ENCODE peak calls at places on chromosomes 13 and 19, in four cellular contexts. T, U, N and E are unnamed samples.

GRCh38 chr19:40369797-40370196 is 20.2 kb downstream of the HIPK4 start:
- DNase-seq in U (no peak), T (no peak), N (no peak), E (no peak)

GRCh38 chr19:13077233-13077632 is 25.4 kb downstream of the LYL1 start:
- DNase-seq in N (no peak), T (no peak), U (peak; percentile 73), E (no peak)

GRCh38 chr19:18156841-18157464 is 4.0 kb downstream of the PIK3R2 start:
- DNase-seq in U (peak; percentile 59), T (no peak), N (peak; percentile 61), E (no peak)

GRCh38 chr19:35017507-35017906 is 12.8 kb upstream of the SCN1B start:
- DNase-seq in N (no peak), T (no peak), U (peak; percentile 12), E (no peak)

GRCh38 chr13:113052971-113053370 is 52.6 kb upstream of the F7 start:
- DNase-seq in U (no peak), N (no peak), T (no peak), E (no peak)

GRCh38 chr13:24664726-24665409 is 15.3 kb upstream of the ATP12A start:
- DNase-seq in T (no peak), N (no peak), U (no peak), E (no peak)

GRCh38 chr13:90185734-90186133 is 1161.8 kb upstream of the MIR17HG start:
- DNase-seq in N (no peak), T (no peak), U (no peak), E (no peak)

GRCh38 chr13:73428137-73428536 is 369.3 kb downstream of the KLF5 start:
- DNase-seq in T (no peak), U (no peak), N (no peak), E (no peak)

GRCh38 chr19:2477141-2477710 is 1.3 kb downstream of the GADD45B start:
- DNase-seq in T (peak; percentile 56), U (no peak), N (no peak), E (no peak)

GRCh38 chr19:35179830-35180229 is 25.3 kb downstream of the FXYD5 start:
- DNase-seq in U (no peak), T (no peak), N (no peak), E (no peak)

GRCh38 chr19:7386308-7386707 is 37.6 kb downstream of the ARHGEF18 start:
- DNase-seq in N (no peak), U (no peak), T (peak; percentile 33), E (no peak)

GRCh38 chr13:88526186-88526852 is 855.1 kb downstream of the SLITRK5 start:
- DNase-seq in T (no peak), U (no peak), N (no peak), E (no peak)

GRCh38 chr13:99434258-99434788 is 66.9 kb upstream of the TM9SF2 start:
- DNase-seq in U (no peak), N (no peak), T (peak; percentile 87), E (peak; percentile 94)

GRCh38 chr19:10896851-10897526 is 25.6 kb downstream of the CARM1 start:
- DNase-seq in T (no peak), U (no peak), N (no peak), E (no peak)

GRCh38 chr19:39428309-39429112 is 7.2 kb downstream of the RPS16 start:
- DNase-seq in U (no peak), T (no peak), N (no peak), E (no peak)

GRCh38 chr13:73000027-73000674 is 58.7 kb upstream of the KLF5 start:
- DNase-seq in T (no peak), U (peak; percentile 0), N (peak; percentile 63), E (no peak)

GRCh38 chr19:44574201-44574950 is 39.0 kb upstream of the IGSF23 start:
- DNase-seq in N (no peak), U (no peak), T (no peak), E (no peak)

GRCh38 chr19:33376423-33376822 is 2.9 kb downstream of the CEBPG start:
- DNase-seq in T (peak; percentile 11), N (peak; percentile 73), U (no peak), E (no peak)

GRCh38 chr19:55372316-55373081 is 2.2 kb upstream of the IL11 start:
- DNase-seq in U (no peak), T (peak; percentile 66), N (no peak), E (no peak)

GRCh38 chr13:99191336-99191899 is 9.2 kb upstream of the UBAC2 start:
- DNase-seq in N (no peak), T (no peak), U (no peak), E (no peak)

GRCh38 chr13:42394361-42395065 is 122.6 kb downstream of the AKAP11 start:
- DNase-seq in U (no peak), T (peak; percentile 50), N (no peak), E (no peak)

GRCh38 chr13:111957913-111958450 is 109.0 kb upstream of the SOX1 start:
- DNase-seq in T (no peak), N (no peak), U (no peak), E (no peak)

GRCh38 chr13:51944428-51944827 is 66.8 kb downstream of the ATP7B start:
- DNase-seq in T (no peak), U (no peak), N (no peak), E (no peak)

GRCh38 chr13:24075137-24075975 is 85.2 kb upstream of the SPATA13 start:
- DNase-seq in T (no peak), U (no peak), N (no peak), E (no peak)

GRCh38 chr13:102726430-102726829 is 31.6 kb upstream of the METTL21C start:
- DNase-seq in N (no peak), T (no peak), U (no peak), E (no peak)

GRCh38 chr13:52414963-52415362 is 9.0 kb upstream of the THSD1 start:
- DNase-seq in U (no peak), T (no peak), N (no peak), E (no peak)

GRCh38 chr13:100234006-100234405 is 145.1 kb downstream of the PCCA start:
- DNase-seq in T (no peak), N (no peak), U (no peak), E (no peak)

GRCh38 chr19:2949939-2950285 is 5.1 kb upstream of the ZNF77 start:
- DNase-seq in U (no peak), N (peak; percentile 99), T (no peak), E (no peak)

GRCh38 chr13:113034451-113035208 is 65.6 kb downstream of the MCF2L start:
- DNase-seq in U (peak; percentile 54), T (no peak), N (no peak), E (no peak)

GRCh38 chr19:51809787-51810186 is 14.8 kb downstream of the FPR3 start:
- DNase-seq in U (no peak), T (no peak), N (no peak), E (no peak)

GRCh38 chr13:40402931-40403412 is 263.5 kb downstream of the FOXO1 start:
- DNase-seq in T (no peak), U (no peak), N (peak; percentile 84), E (no peak)

GRCh38 chr13:21638319-21639282 is 32.3 kb upstream of the FGF9 start:
- DNase-seq in N (no peak), U (no peak), T (peak; percentile 43), E (peak; percentile 28)

GRCh38 chr19:48210005-48210404 is 39.5 kb downstream of the ZSWIM9 start:
- DNase-seq in N (peak; percentile 40), U (no peak), T (no peak), E (no peak)

GRCh38 chr13:81302125-81302524 is 961.2 kb upstream of the SPRY2 start:
- DNase-seq in T (no peak), U (no peak), N (no peak), E (no peak)